ENCODE peak calls at places on chromosome 7, in five cellular contexts. P is CD4-positive, alpha-beta T cell; X is GM23248; C is mesendoderm; Q is HL-60. N is an unnamed sample. For H3K27me3, the result is how much of the 10 kb centered on the place peaks cover.

GRCh38 chr7:7104314-7104698 is 78.0 kb upstream of the C1GALT1 start:
- DNase-seq in P (no peak), X (no peak), C (peak), Q (no peak), N (no peak)

GRCh38 chr7:112500619-112501018 is 19.8 kb downstream of the LSMEM1 start:
- DNase-seq in P (no peak), X (peak), C (no peak), Q (no peak), N (no peak)

GRCh38 chr7:27198871-27199801 is 755 bp downstream of the HOXA13 start:
- DNase-seq in P (no peak), X (peak), C (peak), Q (no peak), N (no peak)

GRCh38 chr7:26097837-26098668 is 53.9 kb upstream of the NFE2L3 start:
- DNase-seq in P (no peak), X (no peak), C (no peak), Q (no peak), N (no peak)

GRCh38 chr7:12570148-12570528 is 382 bp upstream of the SCIN start:
- DNase-seq in P (no peak), X (peak), C (no peak), Q (peak), N (peak)

GRCh38 chr7:16912540-16912939 is 30.8 kb upstream of the AGR3 start:
- DNase-seq in P (no peak), X (no peak), C (no peak), Q (no peak), N (no peak)

GRCh38 chr7:157495594-157495993 is 158.8 kb downstream of the DNAJB6 start:
- DNase-seq in P (no peak), X (no peak), C (no peak), Q (no peak), N (no peak)

GRCh38 chr7:53602817-53603418 is 567.5 kb downstream of the POM121L12 start:
- DNase-seq in P (no peak), X (no peak), C (peak), Q (no peak), N (no peak)

GRCh38 chr7:66357062-66357461 is 151.9 kb downstream of the TPST1 start:
- DNase-seq in P (no peak), X (no peak), C (no peak), Q (no peak), N (no peak)

GRCh38 chr7:107661865-107662379 is 1.3 kb downstream of the SLC26A4 start:
- DNase-seq in P (no peak), X (no peak), C (no peak), Q (no peak), N (no peak)
- H3K27me3 ChIP-seq in P (under half), X (under half), C (under half), Q (under half), N (under half)

GRCh38 chr7:141072548-141073172 is 1.2 kb upstream of the TMEM178B start:
- DNase-seq in P (no peak), X (peak), C (peak), Q (peak), N (peak)
- H3K27me3 ChIP-seq in P (half or more), X (under half), C (under half), Q (half or more), N (under half)

GRCh38 chr7:128108641-128109423 is 77.6 kb upstream of the LRRC4 start:
- DNase-seq in P (no peak), X (no peak), C (no peak), Q (peak), N (peak)

GRCh38 chr7:128108129-128108528 is 76.9 kb upstream of the LRRC4 start:
- DNase-seq in P (no peak), X (no peak), C (no peak), Q (no peak), N (peak)

GRCh38 chr7:128112781-128113221 is 81.6 kb upstream of the LRRC4 start:
- DNase-seq in P (no peak), X (no peak), C (no peak), Q (no peak), N (peak)

GRCh38 chr7:128112018-128112780 is 81.0 kb upstream of the LRRC4 start:
- DNase-seq in P (no peak), X (no peak), C (no peak), Q (peak), N (peak)

GRCh38 chr7:128110641-128111365 is 79.6 kb upstream of the LRRC4 start:
- DNase-seq in P (no peak), X (no peak), C (no peak), Q (peak), N (peak)
- H3K27me3 ChIP-seq in P (under half), X (under half), C (under half), Q (under half), N (under half)

GRCh38 chr7:139476891-139477290 is 6.6 kb downstream of the KLRG2 start:
- DNase-seq in P (no peak), X (no peak), C (no peak), Q (no peak), N (no peak)

GRCh38 chr7:139481364-139481763 is 2.1 kb downstream of the KLRG2 start:
- DNase-seq in P (no peak), X (no peak), C (peak), Q (no peak), N (no peak)

GRCh38 chr7:139479620-139480019 is 3.9 kb downstream of the KLRG2 start:
- DNase-seq in P (no peak), X (no peak), C (no peak), Q (no peak), N (no peak)

GRCh38 chr7:139482662-139483466 is 609 bp downstream of the KLRG2 start:
- DNase-seq in P (no peak), X (peak), C (peak), Q (peak), N (no peak)

DNA sequence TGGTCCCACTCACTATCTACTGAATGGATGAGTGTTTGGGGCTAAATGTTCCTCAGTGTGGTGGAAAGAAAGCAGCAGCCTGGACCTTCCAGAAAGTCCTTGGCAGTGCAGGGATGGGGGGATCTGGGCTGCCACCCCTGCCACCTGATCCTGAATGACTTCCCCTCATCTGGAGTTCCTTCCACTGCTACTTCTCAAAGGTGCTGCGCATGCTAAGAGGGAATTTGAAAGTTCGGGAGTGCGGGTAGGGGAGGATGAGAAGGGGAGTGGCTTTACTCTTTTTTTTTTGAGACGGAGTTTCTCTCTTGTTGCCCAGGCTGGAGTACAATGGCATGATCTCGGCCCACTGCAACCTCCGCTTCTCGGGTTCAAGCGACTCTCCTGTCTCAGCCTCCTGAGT is 1.4 kb downstream of the KLRG2 start:
- DNase-seq in P (no peak), X (no peak), C (no peak), Q (no peak), N (no peak)
- H3K27me3 ChIP-seq in P (under half), X (under half), C (under half), Q (under half), N (under half)

DNA sequence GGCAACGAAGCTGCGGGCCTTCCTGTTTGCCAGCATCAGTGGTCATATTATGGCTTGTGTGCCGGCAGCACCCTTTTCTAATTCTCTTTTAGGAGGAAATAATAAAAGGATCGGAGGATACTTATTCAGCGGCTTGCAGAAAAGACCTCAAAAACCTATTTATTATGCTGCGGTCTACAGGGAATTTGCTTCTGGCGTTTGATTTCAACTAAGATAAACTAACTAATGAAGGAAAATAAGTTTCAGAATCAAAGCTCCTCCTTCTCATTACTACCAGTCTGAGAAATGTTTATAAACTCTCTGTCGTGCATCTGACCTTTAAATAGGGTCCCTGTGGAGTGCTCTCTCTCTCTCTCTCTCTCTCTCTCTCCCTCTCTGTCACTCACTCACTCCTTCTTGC is 335.0 kb upstream of the GLI3 start:
- DNase-seq in P (no peak), X (no peak), C (no peak), Q (no peak), N (no peak)
- H3K27me3 ChIP-seq in P (under half), X (under half), C (under half), Q (under half), N (under half)

GRCh38 chr7:129781856-129782256 is 170.3 kb downstream of the NRF1 start:
- DNase-seq in P (no peak), X (no peak), C (no peak), Q (no peak), N (peak)
- H3K27me3 ChIP-seq in P (half or more), X (half or more), C (half or more), Q (half or more), N (under half)

GRCh38 chr7:155813125-155813524 is 862 bp upstream of the SHH start:
- DNase-seq in P (no peak), X (no peak), C (no peak), Q (no peak), N (peak)
- H3K27me3 ChIP-seq in P (half or more), X (half or more), C (half or more), Q (half or more), N (half or more)

GRCh38 chr7:73610105-73610504 is 14.2 kb downstream of the MLXIPL start:
- DNase-seq in P (no peak), X (no peak), C (no peak), Q (no peak), N (no peak)
- H3K27me3 ChIP-seq in P (under half), X (under half), C (under half), Q (under half), N (under half)

GRCh38 chr7:134827436-134827835 is 48.0 kb downstream of the CALD1 start:
- DNase-seq in P (no peak), X (no peak), C (no peak), Q (no peak), N (no peak)
- H3K27me3 ChIP-seq in P (under half), X (under half), C (under half), Q (under half), N (under half)

DNA sequence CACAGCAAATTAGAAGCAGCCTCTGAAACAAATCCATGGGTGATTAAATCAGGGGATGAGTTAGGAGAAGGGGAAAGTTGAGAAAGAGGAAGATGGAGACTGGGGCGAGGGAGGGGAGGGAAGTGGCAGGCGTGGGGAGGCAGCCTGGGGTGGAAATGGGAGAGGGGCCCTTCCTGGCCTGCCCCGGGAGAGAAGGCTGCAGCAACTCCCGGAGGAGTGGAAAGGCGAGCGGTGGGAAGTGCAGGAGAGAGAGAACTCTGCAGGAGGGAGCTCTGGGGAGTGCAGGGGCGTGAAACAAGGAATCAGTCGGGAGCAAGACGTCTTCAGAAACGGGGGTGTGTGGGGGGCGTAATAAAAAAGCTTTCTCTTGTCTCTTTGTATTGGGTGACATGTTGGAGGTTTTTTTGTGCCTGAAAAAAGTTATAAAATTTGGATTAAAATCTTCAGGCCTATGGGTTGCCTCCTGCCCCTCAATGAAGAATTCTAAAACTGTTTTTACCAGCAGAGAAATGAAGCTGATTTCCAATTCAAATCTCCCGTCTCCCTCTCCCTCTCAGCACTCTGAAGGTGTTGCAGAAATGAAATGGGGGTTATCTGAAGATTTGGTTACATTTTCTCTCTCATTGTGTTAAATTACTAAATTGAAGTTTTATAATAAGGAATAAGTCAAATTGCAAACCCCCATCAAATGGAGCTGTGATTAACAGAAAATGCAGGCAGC is 4.7 kb upstream of the UNCX start:
- DNase-seq in P (no peak), X (no peak), C (peak), Q (no peak), N (no peak)
- H3K27me3 ChIP-seq in P (half or more), X (half or more), C (half or more), Q (half or more), N (half or more)

N was measured in MM.1S.